ENCODE peak calls at places on chromosomes 5 and 9, in ten cellular contexts. V is GM06990; I is activated naive CD8-positive, alpha-beta T cell treated with anti-CD3 and anti-CD28 coated beads, Interleukin-2, amount 50 U/mL, for 24 hours; R is epithelial cell of proximal tubule; Y is CD4-positive, alpha-beta T cell; L is nephron progenitor cell; E is M059J; T is HEK293T; S is activated naive CD4-positive, alpha-beta T cell treated with Interleukin-2 at 50 U/mL for 16 hours; G is GM04504. C is an unnamed sample.

GRCh38 chr9:134740071-134740470 is 98.5 kb downstream of the COL5A1 start:
- DNase-seq in V (no peak), I (no peak), R (no peak), Y (no peak), L (no peak), E (no peak), T (no peak), S (no peak), G (no peak), C (no peak)

GRCh38 chr9:96166981-96167380 is 135.0 kb downstream of the HSD17B3 start:
- DNase-seq in V (no peak), I (no peak), R (no peak), Y (no peak), L (no peak), E (no peak), T (no peak), S (no peak), G (no peak), C (no peak)

GRCh38 chr5:118440496-118440895 is 547.9 kb downstream of the DTWD2 start:
- DNase-seq in V (no peak), I (no peak), R (no peak), Y (no peak), L (no peak), E (no peak), T (no peak), S (no peak), G (no peak), C (no peak)

GRCh38 chr5:159211712-159212111 is 2.4 kb upstream of the RNF145 start:
- DNase-seq in V (no peak), I (no peak), R (no peak), Y (no peak), L (no peak), E (no peak), T (no peak), S (no peak), G (no peak), C (no peak)

GRCh38 chr5:143200781-143201398 is 202.6 kb downstream of the NR3C1 start:
- DNase-seq in V (no peak), I (no peak), R (no peak), Y (no peak), L (no peak), E (peak), T (no peak), S (no peak), G (no peak), C (no peak)

GRCh38 chr9:104795857-104796256 is 31.9 kb downstream of the NIPSNAP3B start:
- DNase-seq in V (no peak), I (no peak), R (no peak), Y (no peak), L (no peak), E (no peak), T (no peak), S (no peak), G (no peak), C (no peak)

GRCh38 chr5:127042593-127042992 is 12.2 kb upstream of the MARCHF3 start:
- DNase-seq in V (no peak), I (no peak), R (no peak), Y (no peak), L (no peak), E (no peak), T (no peak), S (no peak), G (no peak), C (no peak)

GRCh38 chr9:127463382-127463781 is 12.1 kb downstream of the LRSAM1 start:
- DNase-seq in V (no peak), I (no peak), R (no peak), Y (no peak), L (no peak), E (no peak), T (no peak), S (no peak), G (no peak), C (no peak)

GRCh38 chr9:87824216-87824875 is 58.3 kb upstream of the SPATA31E1 start:
- DNase-seq in V (no peak), I (no peak), R (no peak), Y (no peak), L (no peak), E (no peak), T (no peak), S (no peak), G (no peak), C (no peak)

GRCh38 chr5:107126341-107126740 is 544.4 kb downstream of the EFNA5 start:
- DNase-seq in V (no peak), I (no peak), R (no peak), Y (no peak), L (no peak), E (no peak), T (no peak), S (no peak), G (no peak), C (no peak)

GRCh38 chr9:86943223-86943870 is 4.0 kb downstream of the GAS1 start:
- DNase-seq in V (no peak), I (no peak), R (no peak), Y (no peak), L (no peak), E (peak), T (no peak), S (no peak), G (no peak), C (no peak)

GRCh38 chr5:67215592-67216471 is 19.2 kb upstream of the CD180 start:
- DNase-seq in V (peak), I (peak), R (no peak), Y (peak), L (no peak), E (peak), T (no peak), S (peak), G (no peak), C (peak)

GRCh38 chr9:14437336-14438231 is 123.6 kb upstream of the NFIB start:
- DNase-seq in V (no peak), I (no peak), R (no peak), Y (no peak), L (no peak), E (peak), T (no peak), S (no peak), G (no peak), C (no peak)

GRCh38 chr9:14524881-14525515 is 168.2 kb downstream of the ZDHHC21 start:
- DNase-seq in V (no peak), I (no peak), R (no peak), Y (no peak), L (no peak), E (no peak), T (no peak), S (no peak), G (no peak), C (no peak)

GRCh38 chr9:137095664-137096517 is 9.1 kb downstream of the MAN1B1 start:
- DNase-seq in V (peak), I (peak), R (no peak), Y (peak), L (no peak), E (no peak), T (no peak), S (peak), G (no peak), C (no peak)

GRCh38 chr9:136741885-136742568 is 713 bp downstream of the LCN10 start:
- DNase-seq in V (no peak), I (peak), R (no peak), Y (no peak), L (no peak), E (no peak), T (no peak), S (peak), G (no peak), C (no peak)

GRCh38 chr9:82890865-82891264 is 172.1 kb downstream of the RASEF start:
- DNase-seq in V (no peak), I (no peak), R (no peak), Y (no peak), L (no peak), E (no peak), T (no peak), S (no peak), G (no peak), C (no peak)

GRCh38 chr9:32709871-32710270 is 73.5 kb upstream of the TMEM215 start:
- DNase-seq in V (no peak), I (no peak), R (no peak), Y (no peak), L (no peak), E (no peak), T (no peak), S (no peak), G (no peak), C (no peak)

GRCh38 chr5:157670662-157671591 is at the start of gene C5orf52:
- DNase-seq in V (peak), I (peak), R (no peak), Y (no peak), L (peak), E (peak), T (peak), S (peak), G (no peak), C (no peak)

GRCh38 chr9:116020146-116020545 is 133.4 kb upstream of the PAPPA start:
- DNase-seq in V (no peak), I (no peak), R (no peak), Y (no peak), L (no peak), E (peak), T (no peak), S (no peak), G (no peak), C (no peak)

GRCh38 chr9:132372177-132373095 is 17.6 kb upstream of the SETX start:
- DNase-seq in V (no peak), I (no peak), R (no peak), Y (no peak), L (no peak), E (peak), T (no peak), S (no peak), G (no peak), C (peak)

GRCh38 chr5:25362799-25363198 is 718.0 kb upstream of the CDH10 start:
- DNase-seq in V (no peak), I (no peak), R (no peak), Y (no peak), L (no peak), E (peak), T (peak), S (no peak), G (no peak), C (no peak)

GRCh38 chr5:157930710-157931109 is 71.8 kb upstream of the CLINT1 start:
- DNase-seq in V (no peak), I (no peak), R (no peak), Y (no peak), L (no peak), E (no peak), T (no peak), S (no peak), G (no peak), C (no peak)

GRCh38 chr5:84688566-84688965 is 303.9 kb upstream of the EDIL3 start:
- DNase-seq in V (no peak), I (no peak), R (no peak), Y (no peak), L (no peak), E (peak), T (no peak), S (no peak), G (peak), C (no peak)

GRCh38 chr9:129289883-129290282 is 111.8 kb upstream of the IER5L start:
- DNase-seq in V (no peak), I (no peak), R (no peak), Y (no peak), L (no peak), E (no peak), T (no peak), S (no peak), G (no peak), C (no peak)

GRCh38 chr9:87497604-87498045 is at the start of gene DAPK1:
- DNase-seq in V (peak), I (peak), R (no peak), Y (no peak), L (peak), E (peak), T (peak), S (no peak), G (no peak), C (no peak)

GRCh38 chr5:61919920-61920319 is 386.1 kb upstream of the KIF2A start:
- DNase-seq in V (no peak), I (no peak), R (no peak), Y (no peak), L (no peak), E (no peak), T (peak), S (no peak), G (no peak), C (no peak)